ENCODE peak calls at places on chromosomes 11 and 22, in five cellular contexts. U, O, W, H and L are unnamed samples.
A peak's percentile ranks its signal among the peaks of the same experiment; 100 is the strongest.

GRCh38 chr11:62921201-62921572 is at the start of gene CHRM1:
- DNase-seq in H (no peak), O (no peak), W (no peak), U (no peak), L (peak; percentile 81)

GRCh38 chr22:28246392-28246791 is 327.3 kb upstream of the PITPNB start:
- DNase-seq in U (peak; percentile 64), W (no peak), O (peak; percentile 72), H (no peak), L (no peak)

GRCh38 chr11:125756050-125756449 is 10.0 kb downstream of the PATE1 start:
- DNase-seq in H (no peak), W (no peak), O (no peak), U (no peak), L (no peak)

GRCh38 chr11:28176231-28176853 is 68.2 kb downstream of the METTL15 start:
- DNase-seq in O (no peak), W (no peak), U (no peak), H (no peak), L (no peak)

GRCh38 chr11:118239509-118239908 is 12.7 kb downstream of the MPZL3 start:
- DNase-seq in H (no peak), W (no peak), O (no peak), U (no peak), L (no peak)

GRCh38 chr11:111557425-111558111 is 17.0 kb downstream of the LAYN start:
- DNase-seq in U (peak; percentile 61), H (no peak), W (no peak), O (peak; percentile 99), L (no peak)

GRCh38 chr11:66071326-66071870 is 1.3 kb downstream of the PACS1 start:
- DNase-seq in W (no peak), O (no peak), U (no peak), H (no peak), L (no peak)

GRCh38 chr22:19117111-19117512 is 5.1 kb downstream of the DGCR2 start:
- DNase-seq in O (no peak), H (no peak), U (no peak), W (no peak), L (no peak)

GRCh38 chr11:106101370-106101769 is 23.9 kb downstream of the AASDHPPT start:
- DNase-seq in U (no peak), H (no peak), O (no peak), W (no peak), L (no peak)

GRCh38 chr11:33475999-33476398 is 218.8 kb downstream of the HIPK3 start:
- DNase-seq in U (peak; percentile 90), O (peak; percentile 57), H (no peak), W (peak; percentile 24), L (no peak)

GRCh38 chr22:19844423-19845368 is 10.0 kb downstream of the GNB1L start:
- DNase-seq in U (peak; percentile 33), W (peak; percentile 80), H (peak; percentile 73), O (peak; percentile 40), L (peak; percentile 32)

GRCh38 chr22:27581688-27582087 is 219.9 kb downstream of the MN1 start:
- DNase-seq in O (peak; percentile 17), U (peak; percentile 78), W (no peak), H (peak; percentile 95), L (peak; percentile 84)

GRCh38 chr22:18998998-18999397 is 62.9 kb upstream of the PRODH start:
- DNase-seq in U (no peak), H (no peak), O (no peak), W (no peak), L (no peak)

GRCh38 chr11:67024410-67024809 is 1.5 kb downstream of the SYT12 start:
- DNase-seq in W (no peak), U (no peak), O (no peak), H (no peak), L (no peak)

GRCh38 chr11:121451178-121451981 is 734 bp upstream of the SORL1 start:
- DNase-seq in H (no peak), W (no peak), O (no peak), U (no peak), L (no peak)

GRCh38 chr22:19215360-19215759 is 36.8 kb upstream of the SLC25A1 start:
- DNase-seq in H (no peak), U (no peak), W (no peak), O (no peak), L (no peak)

GRCh38 chr11:12478743-12479142 is 101.4 kb downstream of the PARVA start:
- DNase-seq in U (peak; percentile 65), O (peak; percentile 51), H (no peak), W (no peak), L (no peak)

GRCh38 chr11:86291466-86292262 is 10.4 kb upstream of the HIKESHI start:
- DNase-seq in W (peak; percentile 46), O (peak; percentile 55), H (no peak), U (peak; percentile 63), L (peak; percentile 47)

GRCh38 chr11:124839051-124839971 is 25.9 kb upstream of the ROBO3 start:
- DNase-seq in O (no peak), W (peak; percentile 58), U (no peak), H (no peak), L (peak; percentile 14)

GRCh38 chr11:66546368-66546965 is at the start of gene ACTN3:
- DNase-seq in U (peak; percentile 41), O (no peak), H (peak; percentile 87), W (peak; percentile 48), L (no peak)

GRCh38 chr11:70397336-70397982 is 870 bp upstream of the CTTN start:
- DNase-seq in H (no peak), U (peak; percentile 39), W (peak; percentile 57), O (peak; percentile 30), L (no peak)

GRCh38 chr11:78420796-78421209 is 3.2 kb upstream of the GAB2 start:
- DNase-seq in U (peak; percentile 82), H (peak; percentile 80), W (peak; percentile 65), O (peak; percentile 85), L (no peak)

GRCh38 chr11:131370090-131370751 is at the start of gene NTM:
- DNase-seq in U (peak; percentile 82), O (peak; percentile 7), H (peak; percentile 77), W (peak; percentile 57), L (peak; percentile 88)

GRCh38 chr11:114340311-114341131 is 44.3 kb downstream of the NNMT start:
- DNase-seq in W (peak; percentile 39), H (peak; percentile 81), U (peak; percentile 86), O (peak; percentile 82), L (peak; percentile 65)

GRCh38 chr11:19474954-19475811 is 234.4 kb upstream of the E2F8 start:
- DNase-seq in H (no peak), W (peak; percentile 26), U (no peak), O (no peak), L (peak; percentile 81)

GRCh38 chr22:40806711-40807110 is 12.4 kb downstream of the SLC25A17 start:
- DNase-seq in W (no peak), O (no peak), U (no peak), H (no peak), L (no peak)

GRCh38 chr11:115695677-115696451 is 191.6 kb upstream of the CADM1 start:
- DNase-seq in U (no peak), O (no peak), H (peak; percentile 39), W (no peak), L (no peak)

GRCh38 chr11:102843474-102843873 is at the start of gene MMP3:
- DNase-seq in U (no peak), W (no peak), O (peak; percentile 10), H (no peak), L (no peak)

GRCh38 chr11:130198964-130199363 is 39.4 kb downstream of the ST14 start:
- DNase-seq in H (no peak), O (no peak), U (no peak), W (no peak), L (no peak)
- TF ChIP-seq CTCF in H (no peak), O (no peak), U (no peak), W (no peak), L (no peak)

DNA sequence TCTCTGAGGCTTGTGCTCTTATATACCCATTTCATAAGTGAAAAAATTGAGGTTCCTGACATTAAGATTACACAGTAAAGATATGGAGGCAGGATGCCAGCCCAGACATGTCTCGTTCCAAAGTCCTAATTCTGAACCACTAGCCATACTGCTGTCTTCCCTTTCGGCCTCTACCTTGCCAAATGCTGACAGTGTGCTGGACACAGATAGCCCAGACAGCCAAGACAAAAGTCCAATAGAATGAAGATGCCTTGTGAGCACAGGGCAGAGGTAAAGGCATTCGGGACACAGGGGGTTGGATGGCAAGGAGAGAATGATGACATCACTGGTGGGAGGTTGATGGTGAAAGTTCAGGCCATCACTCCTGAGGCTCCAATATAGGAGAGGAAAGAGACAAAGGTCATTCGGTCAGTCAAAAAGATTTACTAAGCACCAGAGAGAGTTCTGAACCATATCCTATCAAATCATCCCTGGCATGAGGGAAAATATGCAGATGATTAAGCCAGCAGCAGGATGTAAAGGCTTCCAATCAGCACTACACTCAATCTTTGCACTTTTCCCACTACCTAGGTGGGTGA is 174.0 kb upstream of the MTMR2 start:
- DNase-seq in U (peak; percentile 44), W (no peak), H (no peak), O (peak; percentile 36), L (no peak)
- H3K4me3 ChIP-seq in U (no peak overlapping the region), W (no peak overlapping the region), H (no peak overlapping the region), O (no peak overlapping the region), L (no peak overlapping the region)

DNA sequence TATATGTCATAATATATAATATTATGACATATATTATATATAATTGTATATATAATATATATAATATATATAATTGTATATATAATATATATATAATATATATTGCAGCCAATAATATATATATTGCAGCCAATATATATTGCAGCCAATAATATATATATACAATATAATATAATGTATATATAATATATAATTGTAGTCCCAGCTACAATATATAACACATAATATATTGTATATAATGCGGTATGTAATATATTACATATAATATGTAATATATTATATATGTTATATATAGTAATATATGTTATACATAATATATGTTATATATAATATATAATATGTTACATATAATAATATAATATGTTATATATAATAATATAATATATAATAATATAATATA is 5.8 kb upstream of the CELF1 start:
- DNase-seq in U (no peak), H (no peak), O (no peak), W (no peak), L (no peak)
- H3K27me3 ChIP-seq in U (no peaks in the 10 kb centered on the region), H (no peaks in the 10 kb centered on the region), O (no peaks in the 10 kb centered on the region), W (no peaks in the 10 kb centered on the region), L (no peaks in the 10 kb centered on the region)

GRCh38 chr11:72752088-72752914 is at the start of gene ARAP1:
- DNase-seq in U (peak; percentile 81), O (peak; percentile 59), H (peak; percentile 88), W (peak; percentile 97), L (peak; percentile 76)
- TF ChIP-seq CTCF in U (peak; percentile 9), O (peak; percentile 14), H (no peak), W (peak; percentile 12), L (no peak)

DNA sequence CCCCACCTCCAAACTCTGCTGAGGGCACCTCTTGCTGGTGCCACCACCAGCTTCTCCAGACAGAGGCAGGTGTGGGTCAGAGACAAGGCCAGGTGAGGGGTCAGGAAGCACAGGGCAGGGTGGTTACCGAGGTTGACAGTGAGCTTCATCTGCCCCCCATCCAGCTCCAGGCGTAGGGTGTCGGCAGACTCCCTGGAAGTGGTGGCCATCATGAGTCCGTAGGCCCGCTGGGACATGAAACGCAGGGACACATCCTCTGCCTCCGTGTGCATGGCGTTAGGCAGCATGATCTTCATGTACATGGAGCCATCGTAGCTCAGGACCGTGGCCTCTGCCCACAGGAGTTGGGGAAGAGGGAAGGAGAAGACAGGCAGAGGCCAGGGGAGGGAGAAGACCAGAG is 62.8 kb downstream of the NRXN2 start:
- DNase-seq in O (no peak), U (no peak), H (no peak), W (no peak), L (no peak)
- H3K4me3 ChIP-seq in O (no peak overlapping the region), U (no peak overlapping the region), H (no peak overlapping the region), W (no peak overlapping the region), L (no peak overlapping the region)